ENCODE peak calls at places on chromosomes 5 and 9, in six cellular contexts. O, D, F, Y, E and R are unnamed samples.
A peak's percentile ranks its signal among the peaks of the same experiment; 100 is the strongest.

GRCh38 chr9:87684627-87685204 is 41.2 kb upstream of the CTSL start:
- DNase-seq in E (peak; percentile 46), O (peak; percentile 71), F (peak; percentile 16), Y (peak; percentile 69), D (peak; percentile 52), R (peak; percentile 35)

GRCh38 chr5:55853818-55854217 is 2.7 kb downstream of the IL31RA start:
- DNase-seq in D (no peak), O (no peak), Y (no peak), E (peak; percentile 52), F (no peak), R (no peak)

GRCh38 chr9:21611896-21612295 is 129.8 kb upstream of the IFNE start:
- DNase-seq in D (no peak), E (no peak), O (no peak), F (no peak), Y (no peak), R (no peak)

GRCh38 chr5:72281764-72282499 is 38.1 kb downstream of the MRPS27 start:
- DNase-seq in E (peak; percentile 97), Y (no peak), D (no peak), F (no peak), O (peak; percentile 47), R (no peak)

GRCh38 chr9:4212661-4213060 is 87.2 kb downstream of the GLIS3 start:
- DNase-seq in Y (no peak), F (no peak), E (no peak), D (no peak), O (no peak), R (no peak)

GRCh38 chr5:135391123-135391868 is 7.7 kb downstream of the MACROH2A1 start:
- DNase-seq in Y (no peak), O (no peak), F (no peak), E (peak; percentile 70), D (no peak), R (no peak)

GRCh38 chr9:21443849-21444625 is 3.8 kb downstream of the IFNA1 start:
- DNase-seq in E (no peak), O (no peak), Y (no peak), F (no peak), D (no peak), R (no peak)

GRCh38 chr5:53130206-53130605 is 20.6 kb upstream of the MOCS2 start:
- DNase-seq in Y (no peak), O (no peak), F (no peak), D (no peak), E (peak; percentile 44), R (no peak)

GRCh38 chr9:20728493-20729220 is 44.6 kb downstream of the FOCAD start:
- DNase-seq in Y (no peak), E (peak; percentile 58), O (peak; percentile 8), F (no peak), D (no peak), R (no peak)

GRCh38 chr5:175728885-175729828 is 71.3 kb downstream of the HRH2 start:
- DNase-seq in F (peak; percentile 31), E (no peak), O (peak; percentile 69), D (no peak), Y (no peak), R (no peak)

GRCh38 chr5:124697912-124698690 is 48.3 kb downstream of the ZNF608 start:
- DNase-seq in O (no peak), E (peak; percentile 43), D (no peak), Y (peak; percentile 22), F (no peak), R (no peak)

GRCh38 chr5:25357605-25358004 is 712.8 kb upstream of the CDH10 start:
- DNase-seq in O (no peak), E (no peak), F (no peak), D (no peak), Y (no peak), R (no peak)

GRCh38 chr5:113089653-113090335 is 113.2 kb downstream of the DCP2 start:
- DNase-seq in D (no peak), Y (no peak), E (peak; percentile 17), O (no peak), F (no peak), R (no peak)

GRCh38 chr9:6646028-6646636 is 603 bp upstream of the GLDC start:
- DNase-seq in F (no peak), E (no peak), O (peak; percentile 13), Y (no peak), D (no peak), R (peak; percentile 5)

GRCh38 chr5:37738057-37738691 is 101.7 kb downstream of the GDNF start:
- DNase-seq in O (peak; percentile 57), E (peak; percentile 96), Y (peak; percentile 45), D (peak; percentile 64), F (no peak), R (no peak)

GRCh38 chr9:21936161-21936560 is 58.0 kb downstream of the CDKN2A start:
- DNase-seq in Y (no peak), O (no peak), D (no peak), E (no peak), F (no peak), R (no peak)

GRCh38 chr9:5321058-5321457 is 16.5 kb upstream of the RLN2 start:
- DNase-seq in E (no peak), O (no peak), Y (no peak), D (no peak), F (no peak), R (no peak)

GRCh38 chr9:10366171-10366779 is 246.5 kb downstream of the PTPRD start:
- DNase-seq in F (peak; percentile 33), O (peak; percentile 61), E (peak; percentile 35), Y (peak; percentile 7), D (peak; percentile 12), R (no peak)

GRCh38 chr5:180007582-180007981 is 64.0 kb downstream of the RNF130 start:
- DNase-seq in E (no peak), O (no peak), Y (peak; percentile 49), D (no peak), F (no peak), R (no peak)

GRCh38 chr9:81628897-81629296 is 60.5 kb downstream of the TLE1 start:
- DNase-seq in F (no peak), O (no peak), D (no peak), E (no peak), Y (no peak), R (no peak)

GRCh38 chr5:14097998-14098471 is 45.1 kb upstream of the TRIO start:
- DNase-seq in Y (no peak), D (no peak), F (no peak), E (peak; percentile 68), O (no peak), R (no peak)

GRCh38 chr9:137306546-137307254 is 4.6 kb upstream of the NRARP start:
- DNase-seq in F (no peak), E (no peak), D (no peak), O (no peak), Y (peak; percentile 58), R (no peak)
- H3K27ac ChIP-seq in F (no peak overlapping the region), E (no peak overlapping the region), D (peak overlapping the region; percentile 64), O (no peak overlapping the region), Y (peak overlapping the region; percentile 98), R (no peak overlapping the region)

DNA sequence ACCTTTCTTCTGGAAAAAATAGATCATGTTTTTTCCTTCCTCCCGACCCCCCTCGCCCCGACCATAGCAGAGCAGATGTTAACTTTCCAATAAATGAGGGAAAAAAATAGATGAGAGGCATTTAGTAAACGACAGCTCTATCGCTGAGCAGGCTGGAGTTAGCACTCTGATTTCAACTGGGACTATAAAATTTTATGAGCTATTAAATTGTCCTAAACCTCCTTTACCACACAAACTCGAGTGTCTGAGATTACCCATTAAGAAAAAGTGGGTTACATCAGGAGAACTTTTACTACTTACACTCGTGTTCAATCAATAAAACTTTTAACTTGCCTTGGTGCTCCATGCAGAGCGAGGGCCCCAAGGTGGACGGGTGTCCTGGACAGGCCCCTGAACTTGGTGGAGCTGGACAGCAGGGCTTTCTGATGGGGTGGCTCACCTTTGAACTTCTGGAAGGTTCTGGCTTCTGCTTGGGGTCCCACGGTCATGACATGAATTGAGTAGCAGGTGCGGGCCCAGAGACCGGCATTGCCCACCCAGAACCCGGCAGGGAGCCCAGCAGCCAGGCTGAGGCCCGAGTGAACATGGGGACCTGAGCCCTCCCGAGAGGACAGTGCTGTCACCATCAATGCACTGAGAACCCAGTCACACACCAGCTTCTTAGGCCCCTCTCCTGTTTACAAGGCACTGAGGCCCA is 59.9 kb upstream of the RNU6ATAC start:
- DNase-seq in Y (no peak), O (no peak), F (no peak), D (no peak), E (no peak), R (no peak)
- H3K27ac ChIP-seq in Y (no peak overlapping the region), O (peak overlapping the region; percentile 31), F (no peak overlapping the region), D (no peak overlapping the region), E (no peak overlapping the region), R (no peak overlapping the region)

GRCh38 chr5:1540831-1541661 is 17.3 kb upstream of the LPCAT1 start:
- DNase-seq in E (no peak), O (no peak), D (no peak), Y (no peak), F (no peak), R (no peak)

GRCh38 chr5:1542755-1543154 is 19.0 kb upstream of the LPCAT1 start:
- DNase-seq in E (peak; percentile 60), D (peak; percentile 40), Y (peak; percentile 59), F (no peak), O (no peak), R (no peak)

GRCh38 chr5:1540166-1540565 is 16.4 kb upstream of the LPCAT1 start:
- DNase-seq in D (no peak), Y (no peak), O (no peak), F (no peak), E (no peak), R (no peak)

GRCh38 chr5:1542011-1542410 is 18.3 kb upstream of the LPCAT1 start:
- DNase-seq in D (no peak), F (no peak), Y (no peak), E (no peak), O (no peak), R (no peak)

DNA sequence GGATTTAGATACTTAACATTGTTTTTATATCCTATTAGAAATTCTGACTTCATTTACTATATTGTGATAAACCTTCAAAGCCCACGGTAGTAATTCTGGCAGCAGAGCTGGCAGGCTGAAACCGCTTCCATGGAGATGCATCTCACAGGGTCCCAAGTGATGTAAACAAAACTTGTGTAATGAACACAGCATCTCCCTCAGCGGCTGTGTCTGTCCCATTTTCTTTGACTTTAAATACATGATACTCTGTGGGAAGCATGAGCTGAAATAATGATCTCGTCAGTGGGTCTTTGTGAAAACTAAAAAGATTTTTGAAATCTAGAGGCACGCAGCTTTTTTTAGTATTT is 17.9 kb upstream of the LPCAT1 start:
- DNase-seq in O (no peak), D (no peak), E (no peak), Y (no peak), F (no peak), R (no peak)
- H3K27ac ChIP-seq in O (no peak overlapping the region), D (no peak overlapping the region), E (no peak overlapping the region), Y (no peak overlapping the region), F (no peak overlapping the region), R (no peak overlapping the region)

GRCh38 chr9:103804077-103804735 is 289.9 kb upstream of the SMC2 start:
- DNase-seq in O (no peak), E (no peak), Y (no peak), D (no peak), F (no peak), R (no peak)

GRCh38 chr9:103798620-103799019 is 295.5 kb upstream of the SMC2 start:
- DNase-seq in O (peak; percentile 15), D (no peak), E (no peak), F (no peak), Y (no peak), R (no peak)

GRCh38 chr9:103803245-103803644 is 290.9 kb upstream of the SMC2 start:
- DNase-seq in E (no peak), F (no peak), O (no peak), D (no peak), Y (no peak), R (no peak)

GRCh38 chr9:103802068-103802467 is 292.0 kb upstream of the SMC2 start:
- DNase-seq in D (no peak), F (no peak), E (no peak), O (no peak), Y (no peak), R (no peak)

GRCh38 chr9:103799959-103800358 is 294.1 kb upstream of the SMC2 start:
- DNase-seq in E (no peak), D (no peak), F (no peak), O (no peak), Y (no peak), R (no peak)
- H3K27ac ChIP-seq in E (no peak overlapping the region), D (no peak overlapping the region), F (no peak overlapping the region), O (no peak overlapping the region), Y (no peak overlapping the region), R (no peak overlapping the region)